ENCODE peak calls at places on chromosomes 6 and 20, in nine cellular contexts. P, H, S, V, A, Y, Q, G and I are unnamed samples.

GRCh38 chr6:100925756-100926155 is 44.6 kb upstream of the ASCC3 start:
- DNase-seq in P (no peak), H (no peak), S (no peak), V (no peak), A (no peak), Y (no peak), Q (no peak), G (no peak), I (no peak)

GRCh38 chr20:57768519-57768918 is 58.7 kb upstream of the PMEPA1 start:
- DNase-seq in P (no peak), H (no peak), S (no peak), V (no peak), A (no peak), Y (no peak), Q (no peak), G (no peak), I (no peak)

GRCh38 chr6:7432391-7433207 is 43.0 kb downstream of the RIOK1 start:
- DNase-seq in P (no peak), H (no peak), S (no peak), V (no peak), A (no peak), Y (no peak), Q (no peak), G (no peak), I (no peak)

GRCh38 chr6:168184701-168185100 is 105.7 kb upstream of the FRMD1 start:
- DNase-seq in P (no peak), H (no peak), S (no peak), V (no peak), A (no peak), Y (no peak), Q (no peak), G (no peak), I (no peak)

GRCh38 chr6:84635081-84635745 is 129.2 kb downstream of the TBX18 start:
- DNase-seq in P (no peak), H (no peak), S (no peak), V (no peak), A (peak), Y (no peak), Q (no peak), G (peak), I (no peak)

GRCh38 chr6:123965894-123966293 is 162.2 kb downstream of the NKAIN2 start:
- DNase-seq in P (no peak), H (peak), S (peak), V (peak), A (no peak), Y (peak), Q (no peak), G (no peak), I (no peak)

GRCh38 chr6:41049548-41049947 is 3.5 kb upstream of the APOBEC2 start:
- DNase-seq in P (no peak), H (no peak), S (no peak), V (no peak), A (peak), Y (no peak), Q (no peak), G (peak), I (no peak)

GRCh38 chr6:136752554-136752953 is 39.7 kb downstream of the MAP3K5 start:
- DNase-seq in P (no peak), H (no peak), S (no peak), V (no peak), A (no peak), Y (no peak), Q (no peak), G (no peak), I (no peak)

GRCh38 chr6:117448011-117448410 is 22.3 kb upstream of the ROS1 start:
- DNase-seq in P (no peak), H (no peak), S (no peak), V (no peak), A (peak), Y (no peak), Q (no peak), G (no peak), I (no peak)

GRCh38 chr6:167573461-167574215 is 248.8 kb downstream of the TTLL2 start:
- DNase-seq in P (peak), H (no peak), S (no peak), V (no peak), A (no peak), Y (no peak), Q (no peak), G (peak), I (no peak)

GRCh38 chr6:71393471-71393870 is 104.9 kb downstream of the OGFRL1 start:
- DNase-seq in P (no peak), H (no peak), S (peak), V (no peak), A (peak), Y (no peak), Q (no peak), G (peak), I (no peak)

GRCh38 chr6:69936674-69937363 is 70.5 kb downstream of the COL19A1 start:
- DNase-seq in P (no peak), H (no peak), S (no peak), V (no peak), A (peak), Y (no peak), Q (no peak), G (no peak), I (no peak)

GRCh38 chr6:148608211-148608951 is 138.4 kb upstream of the UST start:
- DNase-seq in P (no peak), H (no peak), S (no peak), V (no peak), A (peak), Y (no peak), Q (no peak), G (no peak), I (no peak)

GRCh38 chr20:60102665-60103210 is 144.5 kb downstream of the CDH26 start:
- DNase-seq in P (no peak), H (no peak), S (no peak), V (no peak), A (peak), Y (no peak), Q (no peak), G (no peak), I (no peak)

GRCh38 chr6:33312361-33313104 is 1.3 kb downstream of the TAPBP start:
- DNase-seq in P (peak), H (peak), S (peak), V (no peak), A (peak), Y (no peak), Q (peak), G (peak), I (peak)

GRCh38 chr6:133966654-133967300 is 13.8 kb downstream of the TBPL1 start:
- DNase-seq in P (no peak), H (no peak), S (no peak), V (no peak), A (no peak), Y (no peak), Q (peak), G (no peak), I (no peak)

GRCh38 chr6:30871592-30872183 is 12.6 kb upstream of the DDR1 start:
- DNase-seq in P (no peak), H (no peak), S (no peak), V (no peak), A (no peak), Y (no peak), Q (no peak), G (no peak), I (no peak)

GRCh38 chr6:113447088-113447831 is 409.9 kb upstream of the MARCKS start:
- DNase-seq in P (no peak), H (no peak), S (no peak), V (peak), A (peak), Y (no peak), Q (no peak), G (peak), I (no peak)

GRCh38 chr6:111230351-111231077 is 143.2 kb downstream of the SLC16A10 start:
- DNase-seq in P (no peak), H (no peak), S (no peak), V (peak), A (peak), Y (no peak), Q (no peak), G (peak), I (no peak)

GRCh38 chr6:128952902-128953301 is 70.0 kb downstream of the LAMA2 start:
- DNase-seq in P (no peak), H (no peak), S (no peak), V (no peak), A (no peak), Y (no peak), Q (no peak), G (no peak), I (no peak)

GRCh38 chr6:83193747-83194582 is 808 bp downstream of the RWDD2A start:
- DNase-seq in P (peak), H (peak), S (peak), V (no peak), A (peak), Y (peak), Q (peak), G (no peak), I (no peak)

GRCh38 chr6:75748743-75749538 is at the start of gene MYO6:
- DNase-seq in P (peak), H (peak), S (peak), V (peak), A (peak), Y (no peak), Q (peak), G (peak), I (peak)

GRCh38 chr20:1906361-1907051 is 11.3 kb downstream of the SIRPA start:
- DNase-seq in P (no peak), H (no peak), S (no peak), V (no peak), A (no peak), Y (no peak), Q (peak), G (no peak), I (no peak)

GRCh38 chr20:50186987-50187402 is 3.6 kb upstream of the CEBPB start:
- DNase-seq in P (no peak), H (no peak), S (no peak), V (no peak), A (no peak), Y (no peak), Q (no peak), G (no peak), I (no peak)

GRCh38 chr6:131400054-131400781 is 172.8 kb upstream of the ARG1 start:
- DNase-seq in P (no peak), H (no peak), S (no peak), V (peak), A (peak), Y (no peak), Q (no peak), G (peak), I (no peak)

GRCh38 chr6:131954775-131955107 is 3.6 kb upstream of the CCN2 start:
- DNase-seq in P (peak), H (no peak), S (no peak), V (peak), A (peak), Y (no peak), Q (no peak), G (peak), I (no peak)

GRCh38 chr20:3115190-3116107 is 30.9 kb upstream of the AVP start:
- DNase-seq in P (no peak), H (peak), S (peak), V (no peak), A (peak), Y (no peak), Q (peak), G (peak), I (no peak)

GRCh38 chr6:75206338-75207210 is 721 bp upstream of the COL12A1 start:
- DNase-seq in P (no peak), H (no peak), S (no peak), V (no peak), A (no peak), Y (no peak), Q (peak), G (no peak), I (no peak)

GRCh38 chr20:63530788-63531160 is 6.4 kb downstream of the PTK6 start:
- DNase-seq in P (no peak), H (no peak), S (no peak), V (no peak), A (no peak), Y (no peak), Q (no peak), G (peak), I (no peak)

GRCh38 chr20:598133-598881 is 11.8 kb downstream of the TCF15 start:
- DNase-seq in P (no peak), H (no peak), S (no peak), V (no peak), A (no peak), Y (no peak), Q (no peak), G (no peak), I (no peak)

GRCh38 chr6:47452899-47453298 is 24.7 kb upstream of the CD2AP start:
- DNase-seq in P (no peak), H (no peak), S (no peak), V (no peak), A (no peak), Y (no peak), Q (no peak), G (no peak), I (no peak)

GRCh38 chr20:48056218-48056617 is 270.9 kb upstream of the SULF2 start:
- DNase-seq in P (no peak), H (no peak), S (no peak), V (no peak), A (peak), Y (no peak), Q (no peak), G (no peak), I (no peak)

GRCh38 chr6:95408111-95408510 is 169.2 kb upstream of the MANEA start:
- DNase-seq in P (no peak), H (no peak), S (no peak), V (no peak), A (no peak), Y (no peak), Q (no peak), G (no peak), I (no peak)